ENCODE peak calls at places on chromosomes 4 and X, in six cellular contexts. One of them, this sample, is unnamed.

GRCh38 chr4:134622194-134622593 is 420.6 kb upstream of the PABPC4L start:
- DNase-seq in fibroblast of the aortic adventitia: no peak
- DNase-seq in gastrocnemius medialis: no peak
- DNase-seq in MM.1S: no peak
- DNase-seq in GM12865: no peak
- DNase-seq in tibial nerve: no peak
- DNase-seq in this sample: no peak

GRCh38 chr4:4575284-4576211 is 33.7 kb upstream of the STX18 start:
- DNase-seq in GM12865: peak
- DNase-seq in fibroblast of the aortic adventitia: peak
- DNase-seq in tibial nerve: no peak
- DNase-seq in gastrocnemius medialis: peak
- DNase-seq in MM.1S: peak
- DNase-seq in this sample: peak

GRCh38 chr4:2942532-2943363 is 20.5 kb downstream of the NOP14 start:
- DNase-seq in MM.1S: no peak
- DNase-seq in fibroblast of the aortic adventitia: no peak
- DNase-seq in gastrocnemius medialis: no peak
- DNase-seq in GM12865: no peak
- DNase-seq in tibial nerve: no peak
- DNase-seq in this sample: no peak

GRCh38 chr4:79959652-79960051 is 113.4 kb downstream of the ANTXR2 start:
- DNase-seq in MM.1S: no peak
- DNase-seq in fibroblast of the aortic adventitia: no peak
- DNase-seq in tibial nerve: no peak
- DNase-seq in gastrocnemius medialis: no peak
- DNase-seq in GM12865: no peak
- DNase-seq in this sample: no peak

GRCh38 chr4:72569719-72570235 is 756 bp upstream of the ADAMTS3 start:
- DNase-seq in tibial nerve: no peak
- DNase-seq in MM.1S: no peak
- DNase-seq in GM12865: no peak
- DNase-seq in gastrocnemius medialis: no peak
- DNase-seq in fibroblast of the aortic adventitia: no peak
- DNase-seq in this sample: no peak

GRCh38 chr4:985123-985830 is 1.6 kb upstream of the IDUA start:
- DNase-seq in GM12865: peak
- DNase-seq in MM.1S: no peak
- DNase-seq in tibial nerve: no peak
- DNase-seq in gastrocnemius medialis: peak
- DNase-seq in fibroblast of the aortic adventitia: no peak
- DNase-seq in this sample: peak

GRCh38 chr4:155666701-155667537 is at the start of gene GUCY1A1:
- DNase-seq in tibial nerve: no peak
- DNase-seq in gastrocnemius medialis: no peak
- DNase-seq in MM.1S: peak
- DNase-seq in GM12865: peak
- DNase-seq in fibroblast of the aortic adventitia: peak
- DNase-seq in this sample: peak

GRCh38 chr4:107774681-107775080 is 50.1 kb upstream of the SGMS2 start:
- DNase-seq in gastrocnemius medialis: no peak
- DNase-seq in MM.1S: no peak
- DNase-seq in GM12865: no peak
- DNase-seq in tibial nerve: no peak
- DNase-seq in fibroblast of the aortic adventitia: peak
- DNase-seq in this sample: no peak

GRCh38 chr4:27003602-27004238 is 143.1 kb downstream of the STIM2 start:
- DNase-seq in fibroblast of the aortic adventitia: no peak
- DNase-seq in MM.1S: no peak
- DNase-seq in GM12865: no peak
- DNase-seq in gastrocnemius medialis: no peak
- DNase-seq in tibial nerve: no peak
- DNase-seq in this sample: no peak

GRCh38 chr4:89410687-89411086 is 103.1 kb upstream of the GPRIN3 start:
- DNase-seq in tibial nerve: no peak
- DNase-seq in fibroblast of the aortic adventitia: peak
- DNase-seq in gastrocnemius medialis: no peak
- DNase-seq in GM12865: no peak
- DNase-seq in MM.1S: no peak
- DNase-seq in this sample: no peak

GRCh38 chrX:49754238-49754857 is 58.6 kb upstream of the PAGE1 start:
- DNase-seq in GM12865: peak
- DNase-seq in tibial nerve: no peak
- DNase-seq in fibroblast of the aortic adventitia: peak
- DNase-seq in gastrocnemius medialis: peak
- DNase-seq in MM.1S: peak
- DNase-seq in this sample: peak

GRCh38 chr4:37812713-37813112 is 13.8 kb upstream of the PGM2 start:
- DNase-seq in GM12865: no peak
- DNase-seq in MM.1S: no peak
- DNase-seq in gastrocnemius medialis: no peak
- DNase-seq in tibial nerve: no peak
- DNase-seq in fibroblast of the aortic adventitia: peak
- DNase-seq in this sample: no peak

DNA sequence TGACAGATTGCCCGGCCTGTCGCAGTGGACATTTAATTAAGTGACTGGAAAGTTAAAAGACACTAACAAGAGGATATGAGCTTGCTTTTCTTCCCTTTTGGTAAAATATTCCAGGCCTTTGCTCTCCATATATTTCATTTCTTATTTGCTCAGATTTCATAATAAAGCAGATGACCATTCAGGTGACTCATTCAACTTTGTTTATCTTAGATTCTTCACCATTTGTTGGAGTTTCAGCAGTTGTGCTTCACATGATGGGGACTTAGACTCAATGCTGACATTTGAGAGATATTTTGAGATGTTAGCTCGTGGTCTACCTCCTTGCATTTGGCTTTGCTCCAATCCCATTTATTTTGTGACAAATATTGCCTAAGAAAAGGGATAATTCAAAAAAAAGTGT is 312.2 kb downstream of the ARHGAP24 start:
- DNase-seq in gastrocnemius medialis: no peak
- DNase-seq in MM.1S: no peak
- DNase-seq in GM12865: no peak
- DNase-seq in tibial nerve: no peak
- DNase-seq in fibroblast of the aortic adventitia: peak
- DNase-seq in this sample: no peak
- TF ChIP-seq CTCF in gastrocnemius medialis: no peak
- TF ChIP-seq CTCF in MM.1S: no peak
- TF ChIP-seq CTCF in GM12865: no peak
- TF ChIP-seq CTCF in tibial nerve: no peak
- TF ChIP-seq CTCF in fibroblast of the aortic adventitia: no peak
- TF ChIP-seq CTCF in this sample: no peak

GRCh38 chr4:39641451-39641850 is 2.8 kb upstream of the SMIM14 start:
- DNase-seq in tibial nerve: no peak
- DNase-seq in GM12865: no peak
- DNase-seq in gastrocnemius medialis: no peak
- DNase-seq in fibroblast of the aortic adventitia: no peak
- DNase-seq in MM.1S: no peak
- DNase-seq in this sample: no peak
- TF ChIP-seq CTCF in tibial nerve: no peak
- TF ChIP-seq CTCF in GM12865: no peak
- TF ChIP-seq CTCF in gastrocnemius medialis: no peak
- TF ChIP-seq CTCF in fibroblast of the aortic adventitia: no peak
- TF ChIP-seq CTCF in MM.1S: no peak
- TF ChIP-seq CTCF in this sample: no peak

GRCh38 chrX:150408007-150408406 is 44.9 kb downstream of the MAMLD1 start:
- DNase-seq in MM.1S: no peak
- DNase-seq in GM12865: no peak
- DNase-seq in fibroblast of the aortic adventitia: no peak
- DNase-seq in tibial nerve: no peak
- DNase-seq in gastrocnemius medialis: no peak
- DNase-seq in this sample: no peak

GRCh38 chrX:150408561-150408960 is 45.4 kb downstream of the MAMLD1 start:
- DNase-seq in fibroblast of the aortic adventitia: no peak
- DNase-seq in tibial nerve: no peak
- DNase-seq in MM.1S: no peak
- DNase-seq in GM12865: no peak
- DNase-seq in gastrocnemius medialis: no peak
- DNase-seq in this sample: no peak

GRCh38 chrX:150405006-150405405 is 41.9 kb downstream of the MAMLD1 start:
- DNase-seq in fibroblast of the aortic adventitia: peak
- DNase-seq in MM.1S: no peak
- DNase-seq in gastrocnemius medialis: no peak
- DNase-seq in GM12865: no peak
- DNase-seq in tibial nerve: no peak
- DNase-seq in this sample: no peak

GRCh38 chrX:150406559-150406958 is 43.4 kb downstream of the MAMLD1 start:
- DNase-seq in gastrocnemius medialis: no peak
- DNase-seq in MM.1S: no peak
- DNase-seq in fibroblast of the aortic adventitia: no peak
- DNase-seq in GM12865: no peak
- DNase-seq in tibial nerve: no peak
- DNase-seq in this sample: no peak

DNA sequence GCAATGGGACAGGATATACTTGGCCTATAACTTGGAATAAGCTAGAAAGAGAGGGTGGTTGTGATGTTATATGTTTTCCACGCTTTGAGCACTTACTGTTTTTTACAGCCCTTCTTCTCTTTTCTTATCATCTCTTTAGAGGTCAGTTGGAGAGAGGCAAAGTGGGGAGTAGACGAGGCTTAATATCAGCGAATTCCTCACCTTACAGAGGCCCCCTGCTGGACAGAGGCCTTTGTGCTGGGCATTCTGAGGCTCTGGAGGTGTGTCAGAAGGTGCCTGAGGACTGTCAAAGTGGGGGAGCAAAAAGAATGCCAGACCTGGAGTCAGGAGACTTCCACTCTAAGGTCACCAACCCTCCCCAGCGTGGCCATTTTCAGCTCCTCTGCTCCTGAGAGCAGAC is 42.5 kb downstream of the MAMLD1 start:
- DNase-seq in GM12865: peak
- DNase-seq in MM.1S: no peak
- DNase-seq in tibial nerve: no peak
- DNase-seq in fibroblast of the aortic adventitia: no peak
- DNase-seq in gastrocnemius medialis: no peak
- DNase-seq in this sample: no peak
- TF ChIP-seq CTCF in GM12865: no peak
- TF ChIP-seq CTCF in MM.1S: no peak
- TF ChIP-seq CTCF in tibial nerve: no peak
- TF ChIP-seq CTCF in fibroblast of the aortic adventitia: no peak
- TF ChIP-seq CTCF in gastrocnemius medialis: no peak
- TF ChIP-seq CTCF in this sample: no peak

GRCh38 chr4:40303751-40304150 is 31.4 kb upstream of the CHRNA9 start:
- DNase-seq in tibial nerve: no peak
- DNase-seq in gastrocnemius medialis: no peak
- DNase-seq in GM12865: no peak
- DNase-seq in MM.1S: no peak
- DNase-seq in fibroblast of the aortic adventitia: no peak
- DNase-seq in this sample: no peak
- TF ChIP-seq CTCF in tibial nerve: no peak
- TF ChIP-seq CTCF in gastrocnemius medialis: no peak
- TF ChIP-seq CTCF in GM12865: no peak
- TF ChIP-seq CTCF in MM.1S: no peak
- TF ChIP-seq CTCF in fibroblast of the aortic adventitia: no peak
- TF ChIP-seq CTCF in this sample: no peak

GRCh38 chr4:185710487-185710995 is 101.5 kb downstream of the SORBS2 start:
- DNase-seq in tibial nerve: no peak
- DNase-seq in gastrocnemius medialis: no peak
- DNase-seq in GM12865: no peak
- DNase-seq in MM.1S: no peak
- DNase-seq in fibroblast of the aortic adventitia: no peak
- DNase-seq in this sample: no peak
- TF ChIP-seq CTCF in tibial nerve: no peak
- TF ChIP-seq CTCF in gastrocnemius medialis: no peak
- TF ChIP-seq CTCF in GM12865: no peak
- TF ChIP-seq CTCF in MM.1S: no peak
- TF ChIP-seq CTCF in fibroblast of the aortic adventitia: no peak
- TF ChIP-seq CTCF in this sample: no peak

GRCh38 chr4:7472443-7473013 is 37.8 kb upstream of the PSAPL1 start:
- DNase-seq in MM.1S: no peak
- DNase-seq in GM12865: no peak
- DNase-seq in tibial nerve: no peak
- DNase-seq in fibroblast of the aortic adventitia: no peak
- DNase-seq in gastrocnemius medialis: no peak
- DNase-seq in this sample: no peak

GRCh38 chr4:7476820-7477219 is 42.1 kb upstream of the PSAPL1 start:
- DNase-seq in gastrocnemius medialis: no peak
- DNase-seq in GM12865: no peak
- DNase-seq in tibial nerve: no peak
- DNase-seq in fibroblast of the aortic adventitia: no peak
- DNase-seq in MM.1S: no peak
- DNase-seq in this sample: no peak

GRCh38 chr4:7475207-7475606 is 40.5 kb upstream of the PSAPL1 start:
- DNase-seq in GM12865: no peak
- DNase-seq in fibroblast of the aortic adventitia: no peak
- DNase-seq in gastrocnemius medialis: no peak
- DNase-seq in MM.1S: no peak
- DNase-seq in tibial nerve: no peak
- DNase-seq in this sample: no peak

GRCh38 chr4:7473096-7473495 is 38.4 kb upstream of the PSAPL1 start:
- DNase-seq in tibial nerve: no peak
- DNase-seq in MM.1S: no peak
- DNase-seq in fibroblast of the aortic adventitia: no peak
- DNase-seq in gastrocnemius medialis: no peak
- DNase-seq in GM12865: no peak
- DNase-seq in this sample: no peak

GRCh38 chr4:7474320-7474719 is 39.6 kb upstream of the PSAPL1 start:
- DNase-seq in GM12865: no peak
- DNase-seq in tibial nerve: no peak
- DNase-seq in fibroblast of the aortic adventitia: no peak
- DNase-seq in gastrocnemius medialis: no peak
- DNase-seq in MM.1S: no peak
- DNase-seq in this sample: no peak
- TF ChIP-seq CTCF in GM12865: no peak
- TF ChIP-seq CTCF in tibial nerve: no peak
- TF ChIP-seq CTCF in fibroblast of the aortic adventitia: no peak
- TF ChIP-seq CTCF in gastrocnemius medialis: no peak
- TF ChIP-seq CTCF in MM.1S: no peak
- TF ChIP-seq CTCF in this sample: no peak

DNA sequence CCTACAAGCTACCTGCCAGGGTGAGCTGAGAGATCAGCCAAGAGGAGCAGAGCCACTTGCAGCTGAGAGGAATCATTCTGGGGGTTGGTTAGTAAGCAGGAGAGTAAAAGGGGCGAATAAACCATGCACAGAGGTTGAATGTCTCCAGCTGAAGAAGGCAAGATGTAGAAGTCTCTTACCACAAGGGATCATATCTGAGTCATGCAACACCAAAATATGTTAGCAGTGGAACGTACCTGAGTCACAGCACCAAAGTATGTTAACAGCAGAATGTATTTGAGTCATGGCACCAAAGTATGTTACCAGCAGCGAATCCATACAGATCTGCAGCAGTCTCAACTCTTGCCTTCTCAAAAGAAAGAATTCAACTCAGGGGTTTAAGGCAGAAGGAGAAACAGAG is 29.9 kb downstream of the C4orf51 start:
- DNase-seq in MM.1S: no peak
- DNase-seq in tibial nerve: no peak
- DNase-seq in GM12865: peak
- DNase-seq in gastrocnemius medialis: no peak
- DNase-seq in fibroblast of the aortic adventitia: peak
- DNase-seq in this sample: no peak
- TF ChIP-seq CTCF in MM.1S: no peak
- TF ChIP-seq CTCF in tibial nerve: no peak
- TF ChIP-seq CTCF in GM12865: no peak
- TF ChIP-seq CTCF in gastrocnemius medialis: no peak
- TF ChIP-seq CTCF in fibroblast of the aortic adventitia: no peak
- TF ChIP-seq CTCF in this sample: no peak